ENCODE peak calls at places on chromosome 11, in ten cellular contexts. I, Q, T, Y, P, E, W, S, B and R are unnamed samples. For H3K36me3 and H3K4me1, the result is how much of the 10 kb centered on the place peaks cover.

GRCh38 chr11:46239801-46240061 is 37.7 kb upstream of the CREB3L1 start:
- DNase-seq in I (no peak), Q (no peak), T (no peak), Y (no peak), P (no peak), E (no peak), W (no peak), S (no peak), B (peak), R (no peak)

GRCh38 chr11:29200776-29201574 is 815.9 kb downstream of the KCNA4 start:
- DNase-seq in I (no peak), Q (no peak), T (no peak), Y (no peak), P (no peak), E (no peak), W (no peak), S (peak), B (no peak), R (no peak)

GRCh38 chr11:68142028-68142412 is 20.8 kb upstream of the CHKA start:
- DNase-seq in I (no peak), Q (no peak), T (no peak), Y (no peak), P (peak), E (no peak), W (no peak), S (no peak), B (no peak), R (peak)

GRCh38 chr11:82229346-82229745 is 504.3 kb downstream of the FAM181B start:
- DNase-seq in I (peak), Q (no peak), T (no peak), Y (no peak), P (peak), E (no peak), W (no peak), S (no peak), B (no peak), R (no peak)

GRCh38 chr11:111335124-111335535 is 36.8 kb downstream of the POU2AF3 start:
- DNase-seq in I (no peak), Q (no peak), T (no peak), Y (no peak), P (no peak), E (no peak), W (no peak), S (no peak), B (no peak), R (no peak)

GRCh38 chr11:22467248-22467647 is 129.1 kb downstream of the SLC17A6 start:
- DNase-seq in I (no peak), Q (no peak), T (no peak), Y (no peak), P (no peak), E (no peak), W (no peak), S (no peak), B (peak), R (no peak)

GRCh38 chr11:95142431-95142830 is 52.8 kb downstream of the ENDOD1 start:
- DNase-seq in I (no peak), Q (no peak), T (no peak), Y (no peak), P (no peak), E (no peak), W (no peak), S (no peak), B (no peak), R (no peak)

GRCh38 chr11:5625281-5625680 is 480 bp downstream of the TRIM34 start:
- DNase-seq in I (no peak), Q (no peak), T (no peak), Y (no peak), P (no peak), E (no peak), W (no peak), S (no peak), B (no peak), R (no peak)

GRCh38 chr11:69837791-69838190 is 18.6 kb upstream of the FGF3 start:
- DNase-seq in I (no peak), Q (no peak), T (no peak), Y (no peak), P (no peak), E (no peak), W (no peak), S (no peak), B (no peak), R (no peak)

GRCh38 chr11:134364261-134364660 is 32.5 kb downstream of the GLB1L2 start:
- DNase-seq in I (no peak), Q (no peak), T (no peak), Y (no peak), P (no peak), E (no peak), W (no peak), S (no peak), B (no peak), R (no peak)

GRCh38 chr11:7353100-7353499 is 101.4 kb downstream of the SYT9 start:
- DNase-seq in I (peak), Q (no peak), T (no peak), Y (peak), P (peak), E (no peak), W (no peak), S (peak), B (no peak), R (no peak)

GRCh38 chr11:57321996-57322880 is 2.5 kb downstream of the TNKS1BP1 start:
- DNase-seq in I (peak), Q (peak), T (peak), Y (peak), P (no peak), E (peak), W (no peak), S (peak), B (peak), R (peak)

GRCh38 chr11:69531717-69532088 is 50.2 kb downstream of the LINC01488 start:
- DNase-seq in I (no peak), Q (no peak), T (no peak), Y (no peak), P (no peak), E (no peak), W (no peak), S (no peak), B (no peak), R (no peak)

GRCh38 chr11:603154-603553 is 12.6 kb downstream of the IRF7 start:
- DNase-seq in I (no peak), Q (no peak), T (no peak), Y (no peak), P (no peak), E (no peak), W (no peak), S (no peak), B (no peak), R (no peak)

GRCh38 chr11:57499413-57499982 is 16.0 kb downstream of the SLC43A1 start:
- DNase-seq in I (peak), Q (peak), T (peak), Y (peak), P (no peak), E (peak), W (no peak), S (peak), B (peak), R (peak)

GRCh38 chr11:27313157-27313821 is 49.7 kb downstream of the CCDC34 start:
- DNase-seq in I (no peak), Q (no peak), T (no peak), Y (no peak), P (no peak), E (no peak), W (no peak), S (no peak), B (no peak), R (no peak)

GRCh38 chr11:108403072-108403471 is 64.3 kb downstream of the C11orf65 start:
- DNase-seq in I (no peak), Q (no peak), T (no peak), Y (no peak), P (no peak), E (no peak), W (no peak), S (no peak), B (no peak), R (no peak)

GRCh38 chr11:102260241-102260640 is 57.0 kb upstream of the BIRC3 start:
- DNase-seq in I (no peak), Q (no peak), T (no peak), Y (no peak), P (no peak), E (no peak), W (no peak), S (no peak), B (no peak), R (no peak)

GRCh38 chr11:83410605-83411565 is 124.7 kb upstream of the CCDC90B start:
- DNase-seq in I (no peak), Q (no peak), T (no peak), Y (no peak), P (no peak), E (no peak), W (no peak), S (no peak), B (no peak), R (peak)

GRCh38 chr11:25928076-25928475 is 403.9 kb upstream of the ANO3 start:
- DNase-seq in I (no peak), Q (no peak), T (no peak), Y (no peak), P (no peak), E (no peak), W (no peak), S (no peak), B (no peak), R (no peak)

GRCh38 chr11:88411265-88411664 is 73.7 kb upstream of the CTSC start:
- DNase-seq in I (no peak), Q (no peak), T (no peak), Y (no peak), P (no peak), E (no peak), W (no peak), S (no peak), B (peak), R (no peak)

DNA sequence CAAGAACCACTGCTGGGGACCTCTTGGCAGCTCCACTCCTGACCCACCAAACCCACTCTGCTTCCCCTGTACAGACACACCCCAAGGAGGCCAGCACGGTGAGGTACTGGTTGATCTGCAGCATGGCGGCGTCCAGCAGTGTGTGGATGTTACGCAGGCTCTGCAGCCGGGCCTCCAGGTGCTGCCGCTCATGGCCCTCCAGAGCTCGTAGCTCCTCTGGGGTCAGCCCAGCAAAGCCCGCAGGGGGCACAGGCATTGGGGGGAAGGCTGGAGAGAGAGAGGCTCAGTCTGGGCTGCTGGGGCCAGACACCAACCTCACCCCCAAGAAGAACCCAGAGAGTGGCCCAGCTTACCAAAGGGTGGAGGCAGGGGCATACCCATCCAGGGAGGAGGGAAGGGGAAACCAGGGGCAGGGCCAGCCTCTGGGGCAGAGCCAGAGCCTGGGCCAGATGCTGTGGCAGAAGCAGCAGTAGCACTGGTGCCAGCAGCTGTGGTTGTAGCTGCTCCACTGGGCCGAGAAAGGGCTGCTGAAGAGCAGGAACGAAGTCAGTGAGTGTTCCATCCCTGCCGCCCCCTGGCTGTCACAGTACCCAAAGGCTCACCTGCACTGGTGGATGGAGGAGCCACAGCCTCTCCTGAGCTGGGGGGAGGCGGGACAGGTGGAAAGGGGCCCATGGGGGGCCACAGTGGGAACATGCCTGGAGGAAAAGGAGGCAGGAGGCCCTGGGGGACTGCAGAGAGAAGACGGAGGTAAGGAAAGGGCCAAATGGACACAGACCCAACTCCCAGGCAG is 4.5 kb downstream of the SYVN1 start:
- DNase-seq in I (no peak), Q (no peak), T (no peak), Y (no peak), P (no peak), E (no peak), W (no peak), S (no peak), B (no peak), R (no peak)
- H3K36me3 ChIP-seq in I (under half), Q (half or more), T (half or more), Y (half or more), P (half or more), E (half or more), W (half or more), S (half or more), B (half or more), R (half or more)

GRCh38 chr11:93493252-93493897 is 49.8 kb downstream of the SMCO4 start:
- DNase-seq in I (no peak), Q (no peak), T (no peak), Y (no peak), P (no peak), E (no peak), W (no peak), S (peak), B (no peak), R (no peak)
- H3K4me1 ChIP-seq in I (half or more), Q (under half), T (under half), Y (under half), P (under half), E (under half), W (under half), S (under half), B (under half), R (under half)

GRCh38 chr11:47467372-47467771 is 18.4 kb upstream of the RAPSN start:
- DNase-seq in I (no peak), Q (no peak), T (no peak), Y (no peak), P (no peak), E (no peak), W (no peak), S (peak), B (no peak), R (no peak)
- H3K36me3 ChIP-seq in I (under half), Q (under half), T (under half), Y (under half), P (half or more), E (under half), W (under half), S (under half), B (under half), R (under half)

GRCh38 chr11:35487532-35488078 is 37.8 kb downstream of the PAMR1 start:
- DNase-seq in I (peak), Q (peak), T (no peak), Y (peak), P (no peak), E (no peak), W (no peak), S (peak), B (peak), R (no peak)
- H3K4me1 ChIP-seq in I (under half), Q (under half), T (under half), Y (under half), P (under half), E (under half), W (under half), S (under half), B (under half), R (under half)

GRCh38 chr11:128494418-128495332 is 92.7 kb downstream of the ETS1 start:
- DNase-seq in I (no peak), Q (no peak), T (no peak), Y (no peak), P (peak), E (no peak), W (no peak), S (no peak), B (no peak), R (no peak)
- H3K36me3 ChIP-seq in I (under half), Q (under half), T (under half), Y (under half), P (half or more), E (under half), W (under half), S (under half), B (under half), R (under half)

DNA sequence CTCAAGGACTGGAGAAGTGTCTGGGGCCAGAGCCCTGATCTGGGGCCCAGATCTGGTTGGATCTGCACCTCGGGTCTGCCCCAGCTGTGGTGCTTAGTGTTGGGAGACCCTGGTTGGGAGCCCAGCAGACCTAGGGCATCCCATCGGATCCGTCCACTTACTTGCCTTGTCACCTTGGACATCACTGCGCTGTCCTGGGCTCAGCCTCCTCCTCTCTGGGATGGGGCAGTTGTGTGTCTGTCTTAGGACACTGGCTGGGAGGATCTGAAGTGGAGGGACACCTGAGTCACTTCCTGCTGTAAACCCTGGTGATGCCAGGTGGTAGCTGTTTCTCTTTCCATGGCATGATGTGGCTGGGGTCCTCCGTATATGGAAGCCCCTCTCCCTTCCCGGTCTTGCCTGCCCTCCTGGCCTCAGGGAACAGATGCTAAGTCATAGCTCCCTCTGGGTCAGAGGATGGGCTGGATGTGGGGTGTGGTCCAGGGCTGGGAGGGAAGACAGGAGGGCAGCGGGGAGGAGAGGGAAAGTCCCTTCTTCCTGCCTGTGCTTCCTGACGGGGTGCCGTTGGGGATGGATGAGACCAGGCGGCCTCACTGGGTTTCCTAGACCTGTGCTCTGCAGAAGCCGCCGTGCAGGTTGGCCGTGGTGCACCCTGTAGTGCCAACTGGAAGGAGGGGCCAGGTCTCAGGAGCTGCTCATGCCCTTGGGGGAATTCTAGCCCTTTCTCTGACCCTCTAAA is 12.1 kb upstream of the OMP start:
- DNase-seq in I (no peak), Q (no peak), T (no peak), Y (no peak), P (no peak), E (peak), W (no peak), S (peak), B (no peak), R (no peak)
- H3K4me1 ChIP-seq in I (under half), Q (under half), T (under half), Y (half or more), P (under half), E (under half), W (under half), S (half or more), B (under half), R (under half)

DNA sequence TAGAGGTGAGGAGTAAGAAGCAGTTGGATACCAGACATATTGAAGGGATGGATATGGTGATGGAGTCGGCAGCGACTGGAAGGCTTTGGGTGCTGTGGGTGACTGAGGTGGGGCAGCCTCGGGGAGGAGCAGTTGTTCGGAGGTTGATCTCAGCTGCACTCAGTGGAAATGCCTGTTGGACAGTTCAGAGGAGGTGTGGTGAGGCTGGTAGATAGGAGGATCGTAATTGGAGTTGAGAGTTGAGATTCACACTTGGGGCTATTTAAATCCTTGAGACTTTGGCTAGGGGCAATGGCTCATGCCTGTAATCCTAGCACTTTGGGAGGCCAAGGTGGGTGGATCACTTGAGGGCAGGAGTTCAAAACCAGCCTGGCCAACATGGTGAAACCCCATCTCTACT is 6.9 kb downstream of the OTUB1 start:
- DNase-seq in I (no peak), Q (no peak), T (no peak), Y (no peak), P (no peak), E (no peak), W (no peak), S (no peak), B (no peak), R (no peak)
- H3K36me3 ChIP-seq in I (under half), Q (under half), T (under half), Y (half or more), P (half or more), E (half or more), W (under half), S (under half), B (half or more), R (half or more)

GRCh38 chr11:47358731-47359051 is 6.2 kb upstream of the MYBPC3 start:
- DNase-seq in I (no peak), Q (no peak), T (no peak), Y (no peak), P (no peak), E (no peak), W (no peak), S (no peak), B (no peak), R (no peak)

GRCh38 chr11:47361419-47361818 is 8.9 kb upstream of the MYBPC3 start:
- DNase-seq in I (no peak), Q (peak), T (no peak), Y (no peak), P (no peak), E (no peak), W (no peak), S (no peak), B (no peak), R (no peak)

GRCh38 chr11:47359162-47359561 is 6.7 kb upstream of the MYBPC3 start:
- DNase-seq in I (no peak), Q (no peak), T (no peak), Y (no peak), P (no peak), E (no peak), W (no peak), S (no peak), B (no peak), R (no peak)

GRCh38 chr11:47359586-47359985 is 7.1 kb upstream of the MYBPC3 start:
- DNase-seq in I (no peak), Q (peak), T (no peak), Y (no peak), P (peak), E (no peak), W (no peak), S (no peak), B (no peak), R (peak)

GRCh38 chr11:47360341-47360740 is 7.8 kb upstream of the MYBPC3 start:
- DNase-seq in I (no peak), Q (no peak), T (no peak), Y (no peak), P (no peak), E (no peak), W (no peak), S (no peak), B (no peak), R (no peak)
- H3K4me1 ChIP-seq in I (under half), Q (under half), T (under half), Y (under half), P (under half), E (under half), W (under half), S (under half), B (under half), R (under half)

GRCh38 chr11:120217526-120217925 is 6.7 kb downstream of the OAF start:
- DNase-seq in I (no peak), Q (no peak), T (no peak), Y (no peak), P (no peak), E (no peak), W (no peak), S (no peak), B (no peak), R (no peak)
- H3K36me3 ChIP-seq in I (under half), Q (under half), T (under half), Y (under half), P (under half), E (under half), W (under half), S (under half), B (under half), R (under half)

GRCh38 chr11:85295872-85296271 is 331.3 kb downstream of the DLG2 start:
- DNase-seq in I (no peak), Q (no peak), T (no peak), Y (no peak), P (no peak), E (no peak), W (no peak), S (no peak), B (no peak), R (no peak)
- H3K4me1 ChIP-seq in I (under half), Q (under half), T (under half), Y (under half), P (under half), E (under half), W (under half), S (under half), B (under half), R (under half)